ENCODE peak calls at places on chromosomes 4 and X, in four cellular contexts. G, E, N and Z are unnamed samples.
A peak's percentile ranks its signal among the peaks of the same experiment; 100 is the strongest.

GRCh38 chr4:174066806-174067205 is 216.7 kb downstream of the FBXO8 start:
- DNase-seq in G (no peak), E (no peak), N (no peak), Z (no peak)

GRCh38 chr4:110704748-110705439 is 82.0 kb upstream of the PITX2 start:
- DNase-seq in G (no peak), E (no peak), N (no peak), Z (peak; percentile 23)

GRCh38 chrX:39766882-39767281 is 330.9 kb downstream of the BCOR start:
- DNase-seq in G (no peak), E (no peak), N (no peak), Z (no peak)

GRCh38 chr4:140130677-140131076 is 23.3 kb downstream of the MAML3 start:
- DNase-seq in G (no peak), E (no peak), N (peak; percentile 81), Z (peak; percentile 41)

GRCh38 chrX:136162827-136163427 is 15.6 kb downstream of the FHL1 start:
- DNase-seq in G (peak; percentile 20), E (peak; percentile 13), N (peak; percentile 23), Z (peak; percentile 51)

GRCh38 chr4:15958562-15958961 is 4.4 kb downstream of the FGFBP2 start:
- DNase-seq in G (no peak), E (no peak), N (no peak), Z (no peak)

GRCh38 chrX:73214366-73215094 is at the start of gene NAP1L2:
- DNase-seq in G (no peak), E (no peak), N (no peak), Z (no peak)

GRCh38 chr4:24897639-24898038 is 15.2 kb downstream of the CCDC149 start:
- DNase-seq in G (no peak), E (no peak), N (no peak), Z (no peak)

GRCh38 chr4:127214936-127215335 is 417.8 kb upstream of the INTU start:
- DNase-seq in G (no peak), E (no peak), N (no peak), Z (no peak)

GRCh38 chr4:24394041-24394440 is 190.3 kb downstream of the DHX15 start:
- DNase-seq in G (no peak), E (no peak), N (no peak), Z (no peak)

GRCh38 chr4:56531149-56531770 is 25.7 kb downstream of the ARL9 start:
- DNase-seq in G (no peak), E (no peak), N (no peak), Z (no peak)

DNA sequence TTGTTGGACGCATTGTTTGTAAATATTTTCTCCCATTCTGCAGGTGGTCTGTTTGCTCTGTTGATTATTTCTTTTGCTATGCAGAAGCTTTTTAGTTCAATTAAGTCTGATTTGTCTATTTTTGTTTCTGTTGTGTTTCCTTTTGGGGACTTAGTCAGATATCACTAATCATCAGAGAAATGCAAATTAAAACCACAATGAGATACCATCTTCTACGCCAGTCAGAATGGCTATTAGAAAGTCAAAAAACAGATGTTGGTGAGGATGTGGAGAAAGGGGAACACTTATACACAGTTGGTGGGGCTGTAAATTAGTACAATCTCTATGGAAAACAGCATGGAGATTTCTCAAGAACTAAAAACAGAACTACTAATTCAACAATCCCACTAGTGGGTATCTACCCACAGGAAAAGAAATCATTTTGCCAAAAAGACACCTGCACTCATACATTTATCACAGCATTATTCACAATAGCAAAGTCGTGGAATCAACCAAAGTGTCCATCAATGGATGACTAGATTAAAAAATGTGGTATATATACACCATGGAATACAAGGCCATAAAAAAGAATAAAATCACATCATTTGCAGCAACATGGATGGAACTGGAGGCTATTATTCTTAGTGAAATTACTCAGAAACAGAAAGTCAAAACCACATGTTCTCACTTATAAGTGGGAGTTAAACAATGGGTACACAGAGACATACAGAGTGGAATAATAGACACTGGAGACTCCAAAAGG is 8.1 kb downstream of the COQ2 start:
- DNase-seq in G (no peak), E (no peak), N (no peak), Z (no peak)
- TF ChIP-seq REST in G (no peak), E (no peak), N (no peak), Z (no peak)

GRCh38 chr4:168604496-168605373 is 107.9 kb downstream of the PALLD start:
- DNase-seq in G (no peak), E (no peak), N (peak; percentile 68), Z (no peak)
- TF ChIP-seq POLR2AphosphoS5 in G (no peak), E (no peak), N (peak; percentile 57), Z (no peak)

GRCh38 chr4:146632770-146633470 is 5.8 kb upstream of the POU4F2 start:
- DNase-seq in G (no peak), E (no peak), N (no peak), Z (no peak)
- H3K27me3 ChIP-seq in G (no peaks in the 10 kb centered on the region), E (peaks cover 11% of the 10 kb centered on the region), N (peaks cover 63% of the 10 kb centered on the region), Z (peaks cover 58% of the 10 kb centered on the region)

GRCh38 chr4:6673660-6674499 is 19.8 kb upstream of the S100P start:
- DNase-seq in G (peak; percentile 77), E (peak; percentile 90), N (peak; percentile 94), Z (peak; percentile 97)
- TF ChIP-seq REST in G (no peak), E (no peak), N (no peak), Z (peak; percentile 59)